ENCODE peak calls at places on chromosomes 13 and 19, in seven cellular contexts. F, V, Q, I, K, X and Y are unnamed samples.

GRCh38 chr19:5667751-5668271 is 12.5 kb downstream of the MICOS13 start:
- DNase-seq in F (no peak), V (peak; percentile 80), Q (no peak), I (no peak), K (no peak), X (no peak), Y (no peak)

GRCh38 chr13:50130686-50131051 is 115.4 kb downstream of the KCNRG start:
- DNase-seq in F (peak; percentile 14), V (peak; percentile 88), Q (peak; percentile 45), I (peak; percentile 45), K (no peak), X (no peak), Y (no peak)

GRCh38 chr19:39847525-39847924 is 1.3 kb upstream of the FBL start:
- DNase-seq in F (no peak), V (no peak), Q (no peak), I (no peak), K (no peak), X (no peak), Y (no peak)

GRCh38 chr13:43664700-43665191 is 122.0 kb downstream of the ENOX1 start:
- DNase-seq in F (peak; percentile 39), V (no peak), Q (no peak), I (no peak), K (no peak), X (no peak), Y (no peak)

GRCh38 chr13:72112216-72112615 is 245.2 kb upstream of the DACH1 start:
- DNase-seq in F (no peak), V (no peak), Q (no peak), I (no peak), K (no peak), X (no peak), Y (no peak)

GRCh38 chr19:48614436-48615144 is at the start of gene FAM83E:
- DNase-seq in F (peak; percentile 92), V (peak; percentile 91), Q (no peak), I (no peak), K (no peak), X (no peak), Y (no peak)

GRCh38 chr13:53064721-53065120 is 36.1 kb downstream of the OLFM4 start:
- DNase-seq in F (no peak), V (no peak), Q (no peak), I (no peak), K (no peak), X (no peak), Y (no peak)

GRCh38 chr13:113550453-113550852 is 34.1 kb upstream of the TFDP1 start:
- DNase-seq in F (no peak), V (peak; percentile 39), Q (no peak), I (no peak), K (no peak), X (no peak), Y (no peak)

GRCh38 chr13:35649162-35649561 is 172.7 kb upstream of the MAB21L1 start:
- DNase-seq in F (no peak), V (no peak), Q (no peak), I (no peak), K (no peak), X (no peak), Y (no peak)

GRCh38 chr19:2337329-2337707 is 8.8 kb downstream of the SPPL2B start:
- DNase-seq in F (no peak), V (peak; percentile 77), Q (no peak), I (no peak), K (no peak), X (no peak), Y (no peak)
- TF ChIP-seq CTCF in F (no peak), V (no peak), Q (peak; percentile 52), I (no peak), K (no peak), X (no peak), Y (no peak)

GRCh38 chr13:23512762-23513395 is 57.3 kb upstream of the TNFRSF19 start:
- DNase-seq in F (no peak), V (no peak), Q (no peak), I (no peak), K (no peak), X (no peak), Y (no peak)
- TF ChIP-seq CTCF in F (no peak), V (no peak), Q (peak; percentile 70), I (no peak), K (no peak), X (peak; percentile 2), Y (peak; percentile 23)

GRCh38 chr19:2061936-2062729 is 11.1 kb upstream of the MKNK2 start:
- DNase-seq in F (no peak), V (no peak), Q (no peak), I (no peak), K (no peak), X (no peak), Y (no peak)

GRCh38 chr19:2063824-2064223 is 12.8 kb upstream of the MKNK2 start:
- DNase-seq in F (no peak), V (no peak), Q (no peak), I (no peak), K (no peak), X (no peak), Y (no peak)

GRCh38 chr19:2064395-2064787 is 13.3 kb upstream of the MKNK2 start:
- DNase-seq in F (no peak), V (no peak), Q (no peak), I (no peak), K (no peak), X (no peak), Y (no peak)

GRCh38 chr19:2062770-2063169 is 11.7 kb upstream of the MKNK2 start:
- DNase-seq in F (no peak), V (no peak), Q (no peak), I (no peak), K (no peak), X (no peak), Y (no peak)

DNA sequence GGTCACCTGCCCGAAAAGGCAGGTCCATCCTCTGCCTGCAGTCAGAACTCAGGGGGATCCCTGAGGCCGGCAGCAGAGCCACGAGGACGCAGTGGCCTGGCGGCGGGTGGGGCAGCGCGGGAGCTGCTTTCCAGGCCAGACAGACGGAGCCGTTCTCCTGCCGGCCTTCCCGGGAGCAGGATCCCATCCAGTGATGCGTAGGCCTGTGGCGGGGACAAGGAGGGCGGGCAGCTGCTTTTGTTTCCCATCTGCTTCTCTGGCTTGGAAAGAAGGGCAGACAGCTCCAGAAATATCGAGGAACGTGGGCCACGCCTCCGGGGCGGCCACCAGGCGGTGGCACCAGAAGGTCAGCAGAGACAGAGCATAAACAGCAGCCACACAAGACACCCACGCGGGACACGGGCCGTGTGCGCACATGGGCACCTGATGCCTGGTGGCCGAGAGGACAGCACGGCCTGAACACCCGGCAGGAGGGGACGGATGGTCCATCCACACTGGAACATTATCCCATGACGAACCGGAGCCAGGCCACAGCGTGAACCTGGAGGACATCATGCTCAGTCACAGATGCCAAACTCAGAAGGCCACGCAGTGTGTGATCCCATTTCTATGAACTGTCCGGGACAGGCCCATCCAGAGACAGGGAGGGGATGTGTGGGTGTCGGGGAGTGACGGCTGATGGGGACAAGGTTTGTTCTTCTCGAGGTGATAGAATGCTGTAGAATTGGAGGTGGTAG is 13.9 kb upstream of the MKNK2 start:
- DNase-seq in F (no peak), V (no peak), Q (no peak), I (peak; percentile 58), K (no peak), X (no peak), Y (no peak)
- TF ChIP-seq CTCF in F (no peak), V (no peak), Q (no peak), I (no peak), K (no peak), X (no peak), Y (no peak)

GRCh38 chr13:85597790-85598500 is 201.3 kb downstream of the SLITRK6 start:
- DNase-seq in F (no peak), V (no peak), Q (no peak), I (no peak), K (no peak), X (no peak), Y (no peak)
- TF ChIP-seq CTCF in F (no peak), V (no peak), Q (no peak), I (no peak), K (no peak), X (no peak), Y (no peak)

GRCh38 chr19:45883586-45883880 is 2.4 kb downstream of the IRF2BP1 start:
- DNase-seq in F (no peak), V (no peak), Q (no peak), I (no peak), K (no peak), X (no peak), Y (no peak)
- TF ChIP-seq CTCF in F (no peak), V (no peak), Q (no peak), I (no peak), K (peak; percentile 59), X (no peak), Y (peak; percentile 77)

GRCh38 chr13:39888865-39889810 is 233.7 kb downstream of the COG6 start:
- DNase-seq in F (peak; percentile 0), V (no peak), Q (no peak), I (no peak), K (no peak), X (no peak), Y (no peak)
- TF ChIP-seq CTCF in F (no peak), V (no peak), Q (no peak), I (no peak), K (no peak), X (no peak), Y (no peak)

GRCh38 chr13:33796095-33796494 is 21.9 kb upstream of the RFC3 start:
- DNase-seq in F (no peak), V (no peak), Q (no peak), I (no peak), K (no peak), X (no peak), Y (no peak)

GRCh38 chr13:33798023-33798422 is 19.9 kb upstream of the RFC3 start:
- DNase-seq in F (no peak), V (no peak), Q (no peak), I (no peak), K (no peak), X (no peak), Y (no peak)

GRCh38 chr13:33797622-33798021 is 20.3 kb upstream of the RFC3 start:
- DNase-seq in F (no peak), V (no peak), Q (no peak), I (no peak), K (no peak), X (no peak), Y (no peak)

GRCh38 chr13:33800646-33801186 is 17.2 kb upstream of the RFC3 start:
- DNase-seq in F (no peak), V (no peak), Q (no peak), I (no peak), K (no peak), X (no peak), Y (no peak)

GRCh38 chr13:33799950-33800592 is 17.9 kb upstream of the RFC3 start:
- DNase-seq in F (no peak), V (no peak), Q (no peak), I (no peak), K (no peak), X (no peak), Y (no peak)
- TF ChIP-seq CTCF in F (no peak), V (peak; percentile 23), Q (no peak), I (peak; percentile 40), K (peak; percentile 54), X (peak; percentile 44), Y (peak; percentile 47)

GRCh38 chr13:95671597-95671996 is 5.3 kb upstream of the DNAJC3 start:
- DNase-seq in F (no peak), V (peak; percentile 30), Q (no peak), I (no peak), K (no peak), X (no peak), Y (no peak)
- TF ChIP-seq CTCF in F (no peak), V (no peak), Q (no peak), I (no peak), K (no peak), X (no peak), Y (no peak)